ENCODE peak calls at places on chromosomes 11 and 22, in six cellular contexts. A is sciatic nerve; G is Kasumi-1; C is stimulated activated CD4-positive, alpha-beta T cell treated with anti-CD3 and anti-CD28 coated beads, Interleukin-15, amount 100 ng/mL, for 1 hour; M is NCI-H1092; Z is AG08395. D is an unnamed sample.

GRCh38 chr11:2529173-2529572 is 84.4 kb downstream of the KCNQ1 start:
- DNase-seq in A (no peak), Z (no peak), G (no peak), C (no peak), M (no peak), D (no peak)

GRCh38 chr11:76885390-76886097 is 24.8 kb downstream of the ACER3 start:
- DNase-seq in A (no peak), G (no peak), C (no peak), Z (peak), M (no peak), D (no peak)

GRCh38 chr22:30889268-30889995 is 79.1 kb downstream of the MORC2 start:
- DNase-seq in Z (no peak), M (no peak), A (peak), G (no peak), C (no peak), D (no peak)

GRCh38 chr11:102111787-102112653 is 1.8 kb downstream of the YAP1 start:
- DNase-seq in A (peak), C (no peak), G (no peak), Z (peak), M (no peak), D (no peak)

GRCh38 chr11:111797145-111797581 is 31.0 kb upstream of the PPP2R1B start:
- DNase-seq in A (no peak), C (no peak), G (peak), Z (no peak), M (no peak), D (no peak)

GRCh38 chr11:132941024-132941646 is 591.2 kb downstream of the OPCML start:
- DNase-seq in M (peak), C (no peak), G (peak), Z (peak), A (no peak), D (no peak)

GRCh38 chr11:68447015-68447801 is 13.3 kb upstream of the PPP6R3 start:
- DNase-seq in C (peak), A (peak), G (peak), Z (peak), M (peak), D (peak)

GRCh38 chr22:48098243-48098935 is 1335.9 kb downstream of the TBC1D22A start:
- DNase-seq in M (no peak), A (no peak), G (peak), C (no peak), Z (no peak), D (peak)

GRCh38 chr11:82229346-82229745 is 504.3 kb downstream of the FAM181B start:
- DNase-seq in Z (no peak), C (no peak), M (no peak), G (peak), A (no peak), D (no peak)

GRCh38 chr11:58977470-58977869 is 38.2 kb downstream of the GLYATL1 start:
- DNase-seq in Z (no peak), C (no peak), A (no peak), G (no peak), M (no peak), D (no peak)

GRCh38 chr11:95514386-95515145 is 275.0 kb downstream of the FAM76B start:
- DNase-seq in G (no peak), A (no peak), C (no peak), M (no peak), Z (no peak), D (no peak)

GRCh38 chr11:679271-680207 is 15.5 kb downstream of the DEAF1 start:
- DNase-seq in G (no peak), Z (no peak), A (no peak), C (no peak), M (no peak), D (no peak)

GRCh38 chr22:30826670-30827355 is 132.1 kb downstream of the OSBP2 start:
- DNase-seq in C (no peak), G (no peak), M (no peak), A (no peak), Z (no peak), D (no peak)

GRCh38 chr22:37749223-37749622 is 52.4 kb downstream of the TRIOBP start:
- DNase-seq in C (no peak), G (no peak), Z (no peak), M (no peak), A (no peak), D (no peak)

GRCh38 chr11:12764187-12764914 is 90.1 kb downstream of the TEAD1 start:
- DNase-seq in G (no peak), M (no peak), A (no peak), Z (no peak), C (no peak), D (no peak)

GRCh38 chr11:116240661-116241060 is 532.1 kb downstream of the BUD13 start:
- DNase-seq in C (no peak), G (no peak), A (no peak), M (no peak), Z (no peak), D (no peak)

GRCh38 chr22:24810043-24810749 is 4.2 kb downstream of the SGSM1 start:
- DNase-seq in M (peak), A (no peak), G (no peak), Z (no peak), C (no peak), D (no peak)

GRCh38 chr11:705646-706438 is at the start of gene EPS8L2:
- DNase-seq in G (no peak), A (no peak), Z (no peak), C (no peak), M (no peak), D (no peak)

GRCh38 chr11:26820739-26821138 is 98.9 kb upstream of the SLC5A12 start:
- DNase-seq in A (no peak), C (no peak), Z (peak), M (no peak), G (no peak), D (no peak)

GRCh38 chr22:47033648-47034000 is 271.2 kb downstream of the TBC1D22A start:
- DNase-seq in G (no peak), A (no peak), M (no peak), C (no peak), Z (no peak), D (no peak)

GRCh38 chr11:62245271-62245753 is 3.3 kb downstream of the SCGB1D2 start:
- DNase-seq in G (peak), Z (peak), C (no peak), A (no peak), M (no peak), D (no peak)

GRCh38 chr22:23098230-23098705 is 27.9 kb downstream of the GNAZ start:
- DNase-seq in A (no peak), Z (no peak), G (no peak), C (no peak), M (no peak), D (no peak)

D was measured in activated T-helper 1 cell treated with anti-CD3 and anti-CD28 coated beads, Interleukin-12 subunit alpha, Interleukin-12 subunit beta, Interleukin-2, Interleukin-4 antibody, amounts not matched to agents 30 ng/mL and 10 ng/mL and 1 ng/mL, durations not matched to agents 14 hours and 24 hours and 36 hours.